ENCODE peak calls at places on chromosome 22, in four cellular contexts. One of them, this sample, is unnamed.

GRCh38 chr22:49367016-49367697 is 460.5 kb downstream of the BRD1 start:
- DNase-seq in activated naive CD8-positive, alpha-beta T cell treated with anti-CD3 and anti-CD28 coated beads for 36 hours: no peak
- DNase-seq in COR-L47: no peak
- DNase-seq in RCC 7860: no peak
- DNase-seq in this sample: no peak

GRCh38 chr22:33842421-33843094 is 77.7 kb downstream of the LARGE1 start:
- DNase-seq in activated naive CD8-positive, alpha-beta T cell treated with anti-CD3 and anti-CD28 coated beads for 36 hours: no peak
- DNase-seq in COR-L47: no peak
- DNase-seq in RCC 7860: no peak
- DNase-seq in this sample: no peak

GRCh38 chr22:29715240-29715639 is 4.6 kb upstream of the CABP7 start:
- DNase-seq in activated naive CD8-positive, alpha-beta T cell treated with anti-CD3 and anti-CD28 coated beads for 36 hours: no peak
- DNase-seq in COR-L47: peak
- DNase-seq in RCC 7860: no peak
- DNase-seq in this sample: no peak

GRCh38 chr22:19875531-19876313 is 21.0 kb upstream of the GNB1L start:
- DNase-seq in activated naive CD8-positive, alpha-beta T cell treated with anti-CD3 and anti-CD28 coated beads for 36 hours: no peak
- DNase-seq in COR-L47: no peak
- DNase-seq in RCC 7860: no peak
- DNase-seq in this sample: no peak

GRCh38 chr22:47552541-47553205 is 790.2 kb downstream of the TBC1D22A start:
- DNase-seq in activated naive CD8-positive, alpha-beta T cell treated with anti-CD3 and anti-CD28 coated beads for 36 hours: no peak
- DNase-seq in COR-L47: no peak
- DNase-seq in RCC 7860: no peak
- DNase-seq in this sample: no peak

GRCh38 chr22:49300241-49300640 is 527.4 kb downstream of the BRD1 start:
- DNase-seq in activated naive CD8-positive, alpha-beta T cell treated with anti-CD3 and anti-CD28 coated beads for 36 hours: no peak
- DNase-seq in COR-L47: no peak
- DNase-seq in RCC 7860: no peak
- DNase-seq in this sample: no peak

GRCh38 chr22:44202261-44202789 is 21.6 kb downstream of the PARVG start:
- DNase-seq in activated naive CD8-positive, alpha-beta T cell treated with anti-CD3 and anti-CD28 coated beads for 36 hours: no peak
- DNase-seq in COR-L47: no peak
- DNase-seq in RCC 7860: peak
- DNase-seq in this sample: peak

GRCh38 chr22:40022536-40023225 is 27.9 kb downstream of the FAM83F start:
- DNase-seq in activated naive CD8-positive, alpha-beta T cell treated with anti-CD3 and anti-CD28 coated beads for 36 hours: no peak
- DNase-seq in COR-L47: peak
- DNase-seq in RCC 7860: no peak
- DNase-seq in this sample: no peak

GRCh38 chr22:42595434-42595833 is 19.2 kb downstream of the POLDIP3 start:
- DNase-seq in activated naive CD8-positive, alpha-beta T cell treated with anti-CD3 and anti-CD28 coated beads for 36 hours: no peak
- DNase-seq in COR-L47: no peak
- DNase-seq in RCC 7860: no peak
- DNase-seq in this sample: no peak

GRCh38 chr22:25829808-25830777 is 88.1 kb downstream of the MYO18B start:
- DNase-seq in activated naive CD8-positive, alpha-beta T cell treated with anti-CD3 and anti-CD28 coated beads for 36 hours: no peak
- DNase-seq in COR-L47: peak
- DNase-seq in RCC 7860: no peak
- DNase-seq in this sample: no peak

GRCh38 chr22:47155131-47155885 is 392.9 kb downstream of the TBC1D22A start:
- DNase-seq in activated naive CD8-positive, alpha-beta T cell treated with anti-CD3 and anti-CD28 coated beads for 36 hours: no peak
- DNase-seq in COR-L47: no peak
- DNase-seq in RCC 7860: no peak
- DNase-seq in this sample: no peak

GRCh38 chr22:23553922-23554870 is 25.9 kb downstream of the IGLL1 start:
- DNase-seq in activated naive CD8-positive, alpha-beta T cell treated with anti-CD3 and anti-CD28 coated beads for 36 hours: no peak
- DNase-seq in COR-L47: no peak
- DNase-seq in RCC 7860: no peak
- DNase-seq in this sample: no peak

GRCh38 chr22:39612811-39613548 is 42.4 kb downstream of the CACNA1I start:
- DNase-seq in activated naive CD8-positive, alpha-beta T cell treated with anti-CD3 and anti-CD28 coated beads for 36 hours: peak
- DNase-seq in COR-L47: no peak
- DNase-seq in RCC 7860: no peak
- DNase-seq in this sample: no peak

GRCh38 chr22:17890245-17890671 is 116.0 kb upstream of the BID start:
- DNase-seq in activated naive CD8-positive, alpha-beta T cell treated with anti-CD3 and anti-CD28 coated beads for 36 hours: no peak
- DNase-seq in COR-L47: no peak
- DNase-seq in RCC 7860: peak
- DNase-seq in this sample: no peak